ENCODE peak calls at places on chromosomes 7 and 10, in eight cellular contexts. I, M, R, Q, G, Y, E and W are unnamed samples.

GRCh38 chr10:74681917-74682627 is 144.3 kb upstream of the KAT6B start:
- DNase-seq in I (peak; percentile 40), M (no peak), R (no peak), Q (no peak), G (no peak), Y (no peak), E (peak; percentile 37), W (no peak)

GRCh38 chr10:91925022-91925320 is 1.4 kb downstream of the BTAF1 start:
- DNase-seq in I (peak; percentile 64), M (no peak), R (no peak), Q (no peak), G (no peak), Y (no peak), E (no peak), W (no peak)

GRCh38 chr10:100339236-100339635 is 7.8 kb upstream of the SCD start:
- DNase-seq in I (no peak), M (no peak), R (no peak), Q (no peak), G (no peak), Y (no peak), E (no peak), W (no peak)

GRCh38 chr7:148214101-148214500 is 376.5 kb upstream of the C7orf33 start:
- DNase-seq in I (no peak), M (no peak), R (no peak), Q (no peak), G (no peak), Y (no peak), E (no peak), W (no peak)

GRCh38 chr10:122019414-122019975 is 30.5 kb downstream of the TACC2 start:
- DNase-seq in I (no peak), M (peak; percentile 94), R (peak; percentile 81), Q (peak; percentile 4), G (no peak), Y (peak; percentile 87), E (no peak), W (no peak)

GRCh38 chr7:22452142-22452763 is 47.7 kb downstream of the STEAP1B start:
- DNase-seq in I (peak; percentile 50), M (peak; percentile 81), R (peak; percentile 61), Q (peak; percentile 74), G (no peak), Y (peak; percentile 71), E (no peak), W (no peak)

GRCh38 chr7:34190299-34190698 is 285.0 kb downstream of the BMPER start:
- DNase-seq in I (no peak), M (no peak), R (no peak), Q (peak; percentile 11), G (no peak), Y (no peak), E (no peak), W (no peak)

GRCh38 chr7:130276796-130277762 is 10.4 kb downstream of the CPA2 start:
- DNase-seq in I (peak; percentile 70), M (no peak), R (no peak), Q (no peak), G (no peak), Y (no peak), E (no peak), W (no peak)

GRCh38 chr10:113071446-113071845 is 121.4 kb downstream of the TCF7L2 start:
- DNase-seq in I (peak; percentile 73), M (no peak), R (no peak), Q (no peak), G (no peak), Y (peak; percentile 94), E (no peak), W (no peak)

GRCh38 chr7:105769951-105770628 is 106.3 kb downstream of the ATXN7L1 start:
- DNase-seq in I (no peak), M (no peak), R (no peak), Q (no peak), G (no peak), Y (no peak), E (no peak), W (no peak)

GRCh38 chr7:138999414-138999813 is 18.2 kb upstream of the KIAA1549 start:
- DNase-seq in I (no peak), M (no peak), R (no peak), Q (no peak), G (no peak), Y (no peak), E (no peak), W (no peak)

GRCh38 chr10:43012578-43012977 is 64.3 kb upstream of the RET start:
- DNase-seq in I (no peak), M (no peak), R (no peak), Q (no peak), G (no peak), Y (no peak), E (no peak), W (no peak)

GRCh38 chr7:7152315-7152714 is 30.0 kb upstream of the C1GALT1 start:
- DNase-seq in I (no peak), M (no peak), R (no peak), Q (no peak), G (no peak), Y (no peak), E (no peak), W (no peak)

GRCh38 chr7:7157177-7157886 is 25.0 kb upstream of the C1GALT1 start:
- DNase-seq in I (peak; percentile 63), M (no peak), R (no peak), Q (no peak), G (peak; percentile 82), Y (no peak), E (no peak), W (no peak)

GRCh38 chr7:7159063-7159645 is 23.2 kb upstream of the C1GALT1 start:
- DNase-seq in I (no peak), M (no peak), R (no peak), Q (no peak), G (no peak), Y (no peak), E (no peak), W (no peak)

GRCh38 chr7:7156663-7157062 is 25.7 kb upstream of the C1GALT1 start:
- DNase-seq in I (no peak), M (no peak), R (no peak), Q (no peak), G (no peak), Y (no peak), E (no peak), W (no peak)

GRCh38 chr7:7157887-7158271 is 24.5 kb upstream of the C1GALT1 start:
- DNase-seq in I (peak; percentile 50), M (no peak), R (no peak), Q (no peak), G (no peak), Y (no peak), E (no peak), W (no peak)
- H3K4me3 ChIP-seq in I (no peak overlapping the region), M (no peak overlapping the region), R (peak overlapping the region; percentile 1), Q (no peak overlapping the region), G (peak overlapping the region; percentile 31), Y (no peak overlapping the region), E (no peak overlapping the region), W (peak overlapping the region; percentile 9)

GRCh38 chr7:2558620-2559282 is at the start of gene IQCE:
- DNase-seq in I (peak; percentile 95), M (peak; percentile 99), R (peak; percentile 96), Q (peak; percentile 89), G (peak; percentile 39), Y (peak; percentile 96), E (peak; percentile 45), W (peak; percentile 94)

GRCh38 chr7:2554654-2555053 is 670 bp downstream of the BRAT1 start:
- DNase-seq in I (no peak), M (peak; percentile 42), R (peak; percentile 41), Q (no peak), G (no peak), Y (no peak), E (no peak), W (no peak)

GRCh38 chr7:2555121-2556052 is at the start of gene BRAT1:
- DNase-seq in I (peak; percentile 96), M (peak; percentile 99), R (peak; percentile 100), Q (peak; percentile 98), G (peak; percentile 55), Y (peak; percentile 99), E (peak; percentile 77), W (peak; percentile 97)

GRCh38 chr7:2564970-2565546 is 6.3 kb downstream of the IQCE start:
- DNase-seq in I (no peak), M (no peak), R (peak; percentile 11), Q (no peak), G (no peak), Y (no peak), E (no peak), W (no peak)

DNA sequence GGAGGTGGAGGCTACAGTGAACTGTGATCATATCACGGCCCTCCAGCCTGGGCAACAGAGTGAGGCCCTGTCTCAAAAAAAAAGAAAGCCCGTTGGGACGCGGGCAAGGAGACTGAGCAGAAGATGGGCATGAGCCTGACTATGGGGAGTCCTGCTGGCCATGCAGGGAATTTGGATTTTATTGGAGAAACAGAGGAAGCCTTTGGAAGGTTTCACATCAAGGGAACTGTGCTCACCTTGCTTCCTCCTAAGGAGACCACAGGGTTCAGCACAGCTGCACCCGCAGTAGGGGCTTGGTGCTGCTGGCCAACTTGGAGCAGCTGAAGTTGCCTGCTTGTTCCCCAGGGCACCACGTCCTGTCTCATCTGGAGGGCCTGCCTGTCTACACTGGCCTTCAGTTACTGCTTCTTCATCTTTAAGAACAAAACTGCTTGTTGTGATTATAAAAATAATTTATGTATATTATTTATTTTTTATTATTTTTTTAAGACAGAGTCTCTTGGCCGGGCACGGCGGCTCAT is 1.5 kb downstream of the IQCE start:
- DNase-seq in I (no peak), M (no peak), R (no peak), Q (no peak), G (no peak), Y (no peak), E (no peak), W (no peak)
- H3K4me3 ChIP-seq in I (peak overlapping the region; percentile 97), M (no peak overlapping the region), R (peak overlapping the region; percentile 94), Q (peak overlapping the region; percentile 65), G (peak overlapping the region; percentile 84), Y (peak overlapping the region; percentile 99), E (peak overlapping the region; percentile 87), W (peak overlapping the region; percentile 86)

DNA sequence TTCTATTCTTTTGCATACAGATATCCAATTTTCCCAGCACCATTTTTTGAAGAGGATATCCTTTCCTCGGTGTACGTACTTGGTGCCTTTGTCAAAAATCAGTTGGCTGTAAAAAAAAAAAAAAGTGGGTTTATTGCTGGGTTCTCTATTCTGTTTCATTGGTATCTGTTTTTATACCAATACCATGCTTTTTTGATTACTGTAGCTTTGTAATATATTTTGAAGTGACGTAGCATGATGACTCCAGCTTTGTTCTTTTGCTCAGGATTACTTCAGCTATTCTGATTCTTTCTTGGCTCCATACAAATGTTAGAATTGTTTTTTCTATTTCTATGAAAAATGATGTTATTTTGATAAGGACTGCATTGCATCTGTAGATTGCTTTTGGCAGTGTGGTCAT is 165.5 kb downstream of the MLLT10 start:
- DNase-seq in I (no peak), M (no peak), R (no peak), Q (no peak), G (no peak), Y (no peak), E (no peak), W (no peak)
- H3K4me3 ChIP-seq in I (no peak overlapping the region), M (no peak overlapping the region), R (no peak overlapping the region), Q (no peak overlapping the region), G (no peak overlapping the region), Y (no peak overlapping the region), E (no peak overlapping the region), W (no peak overlapping the region)

GRCh38 chr7:124032369-124033092 is at the start of gene TMEM229A:
- DNase-seq in I (peak; percentile 63), M (peak; percentile 87), R (peak; percentile 48), Q (peak; percentile 43), G (no peak), Y (peak; percentile 54), E (no peak), W (no peak)
- H3K4me3 ChIP-seq in I (peak within 1 kb of the TSS; percentile 60), M (peak within 1 kb of the TSS; percentile 57), R (peak within 1 kb of the TSS; percentile 46), Q (peak within 1 kb of the TSS; percentile 74), G (no peak within 1 kb of the TSS), Y (peak within 1 kb of the TSS; percentile 73), E (no peak within 1 kb of the TSS), W (peak within 1 kb of the TSS; percentile 68)